ENCODE peak calls at places on chromosomes 3 and 15, in six cellular contexts. One of them, this sample, is unnamed. For H3K4me1, the result is how much of the 10 kb centered on the place peaks cover.

GRCh38 chr3:124860599-124860998 is 26.6 kb downstream of the ITGB5 start:
- DNase-seq in transverse colon: peak
- DNase-seq in endothelial cell of umbilical vein: peak
- DNase-seq in upper lobe of left lung: peak
- DNase-seq in GM23338: no peak
- DNase-seq in suprapubic skin: peak
- DNase-seq in this sample: peak

GRCh38 chr15:34610388-34610787 is 26.9 kb upstream of the GOLGA8B start:
- DNase-seq in upper lobe of left lung: no peak
- DNase-seq in transverse colon: no peak
- DNase-seq in suprapubic skin: no peak
- DNase-seq in GM23338: peak
- DNase-seq in endothelial cell of umbilical vein: peak
- DNase-seq in this sample: no peak

GRCh38 chr15:53716909-53717878 is 42.3 kb downstream of the WDR72 start:
- DNase-seq in endothelial cell of umbilical vein: peak
- DNase-seq in suprapubic skin: no peak
- DNase-seq in transverse colon: no peak
- DNase-seq in upper lobe of left lung: no peak
- DNase-seq in GM23338: peak
- DNase-seq in this sample: no peak

GRCh38 chr3:117036259-117036799 is 326.8 kb downstream of the TUSC7 start:
- DNase-seq in upper lobe of left lung: peak
- DNase-seq in GM23338: no peak
- DNase-seq in suprapubic skin: no peak
- DNase-seq in endothelial cell of umbilical vein: peak
- DNase-seq in transverse colon: peak
- DNase-seq in this sample: no peak

GRCh38 chr3:41327718-41328117 is 128.4 kb downstream of the CTNNB1 start:
- DNase-seq in endothelial cell of umbilical vein: no peak
- DNase-seq in GM23338: no peak
- DNase-seq in upper lobe of left lung: no peak
- DNase-seq in transverse colon: no peak
- DNase-seq in suprapubic skin: no peak
- DNase-seq in this sample: no peak

GRCh38 chr3:29639621-29640290 is 358.9 kb downstream of the RBMS3 start:
- DNase-seq in suprapubic skin: no peak
- DNase-seq in endothelial cell of umbilical vein: peak
- DNase-seq in upper lobe of left lung: no peak
- DNase-seq in transverse colon: no peak
- DNase-seq in GM23338: no peak
- DNase-seq in this sample: no peak

GRCh38 chr3:127629462-127630403 is 748 bp downstream of the PODXL2 start:
- DNase-seq in transverse colon: peak
- DNase-seq in upper lobe of left lung: no peak
- DNase-seq in suprapubic skin: no peak
- DNase-seq in endothelial cell of umbilical vein: no peak
- DNase-seq in GM23338: no peak
- DNase-seq in this sample: no peak

GRCh38 chr15:60582370-60583036 is 103.6 kb upstream of the ICE2 start:
- DNase-seq in GM23338: no peak
- DNase-seq in transverse colon: no peak
- DNase-seq in endothelial cell of umbilical vein: peak
- DNase-seq in suprapubic skin: no peak
- DNase-seq in upper lobe of left lung: no peak
- DNase-seq in this sample: no peak

GRCh38 chr3:187767266-187768032 is 22.2 kb upstream of the BCL6 start:
- DNase-seq in suprapubic skin: no peak
- DNase-seq in GM23338: no peak
- DNase-seq in transverse colon: no peak
- DNase-seq in endothelial cell of umbilical vein: no peak
- DNase-seq in upper lobe of left lung: no peak
- DNase-seq in this sample: no peak

GRCh38 chr3:55285156-55285555 is 201.9 kb downstream of the WNT5A start:
- DNase-seq in GM23338: no peak
- DNase-seq in upper lobe of left lung: no peak
- DNase-seq in endothelial cell of umbilical vein: no peak
- DNase-seq in transverse colon: no peak
- DNase-seq in suprapubic skin: no peak
- DNase-seq in this sample: no peak

GRCh38 chr3:184260571-184261269 is 633 bp downstream of the CAMK2N2 start:
- DNase-seq in endothelial cell of umbilical vein: no peak
- DNase-seq in transverse colon: no peak
- DNase-seq in suprapubic skin: no peak
- DNase-seq in GM23338: peak
- DNase-seq in upper lobe of left lung: no peak
- DNase-seq in this sample: no peak

GRCh38 chr3:128294999-128295468 is 141.8 kb downstream of the EEFSEC start:
- DNase-seq in endothelial cell of umbilical vein: no peak
- DNase-seq in GM23338: no peak
- DNase-seq in suprapubic skin: no peak
- DNase-seq in upper lobe of left lung: peak
- DNase-seq in transverse colon: no peak
- DNase-seq in this sample: peak

DNA sequence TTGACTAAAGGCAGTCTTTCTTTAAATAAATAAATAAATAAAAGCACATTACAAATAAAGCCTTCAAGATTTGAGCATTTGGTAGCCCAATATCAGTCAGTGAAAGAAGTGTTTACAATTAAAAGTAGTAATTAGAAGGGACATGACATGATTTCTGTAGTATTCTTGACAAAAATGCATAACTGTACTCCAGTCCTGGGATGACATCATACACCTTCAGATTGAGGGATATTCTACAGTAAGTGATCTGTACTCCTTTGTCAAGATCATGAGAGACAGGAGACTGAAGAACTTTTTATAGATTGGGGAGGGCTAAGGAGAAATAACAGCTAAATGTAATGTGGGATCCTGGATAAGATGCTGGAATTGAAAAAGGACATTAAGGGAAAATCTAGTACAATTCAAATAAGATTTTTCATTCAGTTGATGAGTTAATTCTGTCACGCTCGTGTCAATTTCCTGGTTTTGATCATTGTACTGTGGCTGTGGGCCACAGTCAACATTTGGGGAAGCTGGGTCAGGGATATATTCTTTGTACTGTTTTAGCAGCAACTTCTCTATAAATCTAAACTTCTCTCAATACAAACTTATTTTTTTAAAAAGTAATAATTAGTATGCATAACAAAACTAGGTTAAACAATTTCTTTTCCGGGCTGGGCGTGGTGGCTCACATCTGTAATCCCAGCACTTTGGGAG is 314.8 kb downstream of the PTPRG start:
- DNase-seq in suprapubic skin: no peak
- DNase-seq in GM23338: no peak
- DNase-seq in upper lobe of left lung: no peak
- DNase-seq in transverse colon: no peak
- DNase-seq in endothelial cell of umbilical vein: no peak
- DNase-seq in this sample: no peak
- H3K4me1 ChIP-seq in suprapubic skin: under half
- H3K4me1 ChIP-seq in GM23338: half or more
- H3K4me1 ChIP-seq in upper lobe of left lung: under half
- H3K4me1 ChIP-seq in transverse colon: under half
- H3K4me1 ChIP-seq in endothelial cell of umbilical vein: under half
- H3K4me1 ChIP-seq in this sample: under half

GRCh38 chr3:71245052-71245488 is 338.5 kb downstream of the FOXP1 start:
- DNase-seq in suprapubic skin: no peak
- DNase-seq in transverse colon: peak
- DNase-seq in GM23338: peak
- DNase-seq in endothelial cell of umbilical vein: peak
- DNase-seq in upper lobe of left lung: peak
- DNase-seq in this sample: no peak
- TF ChIP-seq POLR2AphosphoS5 in suprapubic skin: no peak
- TF ChIP-seq POLR2AphosphoS5 in transverse colon: peak
- TF ChIP-seq POLR2AphosphoS5 in GM23338: no peak
- TF ChIP-seq POLR2AphosphoS5 in endothelial cell of umbilical vein: no peak
- TF ChIP-seq POLR2AphosphoS5 in upper lobe of left lung: peak
- TF ChIP-seq POLR2AphosphoS5 in this sample: no peak

GRCh38 chr15:72180771-72181324 is 16.7 kb downstream of the GRAMD2A start:
- DNase-seq in suprapubic skin: no peak
- DNase-seq in GM23338: no peak
- DNase-seq in endothelial cell of umbilical vein: no peak
- DNase-seq in transverse colon: no peak
- DNase-seq in upper lobe of left lung: peak
- DNase-seq in this sample: peak

GRCh38 chr15:72183781-72184164 is 13.8 kb downstream of the GRAMD2A start:
- DNase-seq in suprapubic skin: peak
- DNase-seq in endothelial cell of umbilical vein: no peak
- DNase-seq in upper lobe of left lung: no peak
- DNase-seq in transverse colon: no peak
- DNase-seq in GM23338: no peak
- DNase-seq in this sample: peak

GRCh38 chr15:72182244-72182643 is 15.3 kb downstream of the GRAMD2A start:
- DNase-seq in upper lobe of left lung: peak
- DNase-seq in GM23338: no peak
- DNase-seq in suprapubic skin: no peak
- DNase-seq in endothelial cell of umbilical vein: no peak
- DNase-seq in transverse colon: no peak
- DNase-seq in this sample: no peak

GRCh38 chr15:72182673-72183072 is 14.9 kb downstream of the GRAMD2A start:
- DNase-seq in suprapubic skin: no peak
- DNase-seq in upper lobe of left lung: peak
- DNase-seq in transverse colon: no peak
- DNase-seq in endothelial cell of umbilical vein: no peak
- DNase-seq in GM23338: no peak
- DNase-seq in this sample: peak

GRCh38 chr15:72184165-72184811 is 13.3 kb downstream of the GRAMD2A start:
- DNase-seq in suprapubic skin: peak
- DNase-seq in GM23338: peak
- DNase-seq in upper lobe of left lung: peak
- DNase-seq in transverse colon: peak
- DNase-seq in endothelial cell of umbilical vein: no peak
- DNase-seq in this sample: peak
- H3K4me1 ChIP-seq in suprapubic skin: under half
- H3K4me1 ChIP-seq in GM23338: under half
- H3K4me1 ChIP-seq in upper lobe of left lung: under half
- H3K4me1 ChIP-seq in transverse colon: under half
- H3K4me1 ChIP-seq in endothelial cell of umbilical vein: under half
- H3K4me1 ChIP-seq in this sample: under half

GRCh38 chr3:154936196-154936595 is 143.9 kb upstream of the MME start:
- DNase-seq in transverse colon: no peak
- DNase-seq in upper lobe of left lung: no peak
- DNase-seq in endothelial cell of umbilical vein: peak
- DNase-seq in GM23338: no peak
- DNase-seq in suprapubic skin: no peak
- DNase-seq in this sample: no peak

GRCh38 chr3:154932633-154933032 is 147.5 kb upstream of the MME start:
- DNase-seq in endothelial cell of umbilical vein: no peak
- DNase-seq in GM23338: no peak
- DNase-seq in transverse colon: no peak
- DNase-seq in upper lobe of left lung: no peak
- DNase-seq in suprapubic skin: no peak
- DNase-seq in this sample: no peak

GRCh38 chr3:154931484-154931883 is 148.6 kb upstream of the MME start:
- DNase-seq in transverse colon: no peak
- DNase-seq in upper lobe of left lung: no peak
- DNase-seq in GM23338: no peak
- DNase-seq in suprapubic skin: no peak
- DNase-seq in endothelial cell of umbilical vein: no peak
- DNase-seq in this sample: no peak

DNA sequence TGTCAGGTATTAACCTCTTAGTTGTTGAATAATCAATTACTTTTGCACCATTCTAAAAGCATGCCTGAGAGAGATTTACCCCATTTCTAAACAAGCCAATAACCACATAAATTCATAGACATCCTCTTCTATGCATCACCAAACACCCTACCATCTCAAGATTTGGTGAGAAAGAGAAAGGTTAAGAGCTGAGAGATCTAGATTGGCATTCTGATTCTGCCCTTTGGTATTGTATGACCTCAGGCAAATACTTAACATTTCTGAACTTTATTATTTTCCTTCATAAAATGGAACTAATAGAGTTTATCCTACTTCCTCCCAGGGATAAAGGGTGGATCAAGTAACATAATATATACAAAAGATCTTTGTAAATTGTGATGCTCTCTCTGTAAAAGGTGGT is 146.5 kb upstream of the MME start:
- DNase-seq in upper lobe of left lung: no peak
- DNase-seq in endothelial cell of umbilical vein: no peak
- DNase-seq in transverse colon: no peak
- DNase-seq in suprapubic skin: no peak
- DNase-seq in GM23338: no peak
- DNase-seq in this sample: no peak
- TF ChIP-seq POLR2AphosphoS5 in upper lobe of left lung: no peak
- TF ChIP-seq POLR2AphosphoS5 in endothelial cell of umbilical vein: no peak
- TF ChIP-seq POLR2AphosphoS5 in transverse colon: no peak
- TF ChIP-seq POLR2AphosphoS5 in suprapubic skin: no peak
- TF ChIP-seq POLR2AphosphoS5 in GM23338: no peak
- TF ChIP-seq POLR2AphosphoS5 in this sample: no peak

GRCh38 chr3:159950156-159950898 is 38.3 kb upstream of the IL12A start:
- DNase-seq in upper lobe of left lung: no peak
- DNase-seq in endothelial cell of umbilical vein: no peak
- DNase-seq in GM23338: no peak
- DNase-seq in suprapubic skin: no peak
- DNase-seq in transverse colon: no peak
- DNase-seq in this sample: no peak

GRCh38 chr3:159951580-159951979 is 37.1 kb upstream of the IL12A start:
- DNase-seq in transverse colon: no peak
- DNase-seq in upper lobe of left lung: no peak
- DNase-seq in endothelial cell of umbilical vein: no peak
- DNase-seq in GM23338: no peak
- DNase-seq in suprapubic skin: no peak
- DNase-seq in this sample: no peak

GRCh38 chr3:159945930-159946329 is 42.7 kb upstream of the IL12A start:
- DNase-seq in GM23338: no peak
- DNase-seq in endothelial cell of umbilical vein: no peak
- DNase-seq in upper lobe of left lung: no peak
- DNase-seq in suprapubic skin: no peak
- DNase-seq in transverse colon: no peak
- DNase-seq in this sample: no peak

GRCh38 chr3:159948423-159949140 is 40.1 kb upstream of the IL12A start:
- DNase-seq in endothelial cell of umbilical vein: no peak
- DNase-seq in suprapubic skin: no peak
- DNase-seq in upper lobe of left lung: no peak
- DNase-seq in transverse colon: no peak
- DNase-seq in GM23338: no peak
- DNase-seq in this sample: no peak

DNA sequence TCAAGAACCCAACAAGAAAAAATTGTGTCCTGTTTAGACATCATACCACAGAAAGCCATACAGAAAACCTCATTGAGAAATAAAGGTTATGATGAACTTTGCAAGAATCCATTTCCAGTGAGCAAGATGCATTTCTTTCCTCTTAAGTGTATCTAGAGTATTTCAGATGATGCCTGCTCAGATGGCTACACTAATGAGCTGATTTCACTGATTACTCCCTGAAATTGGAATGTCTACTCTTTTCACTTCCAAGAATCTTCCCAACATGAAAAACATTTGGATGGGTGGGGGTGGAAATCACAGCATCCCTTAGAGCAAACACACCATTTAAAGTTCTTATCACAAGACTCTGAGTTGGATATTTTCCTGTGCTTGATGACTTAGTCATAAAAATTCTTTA is 41.4 kb upstream of the IL12A start:
- DNase-seq in transverse colon: no peak
- DNase-seq in GM23338: no peak
- DNase-seq in suprapubic skin: no peak
- DNase-seq in endothelial cell of umbilical vein: peak
- DNase-seq in upper lobe of left lung: no peak
- DNase-seq in this sample: no peak
- H3K4me1 ChIP-seq in transverse colon: under half
- H3K4me1 ChIP-seq in GM23338: under half
- H3K4me1 ChIP-seq in suprapubic skin: under half
- H3K4me1 ChIP-seq in endothelial cell of umbilical vein: under half
- H3K4me1 ChIP-seq in upper lobe of left lung: under half
- H3K4me1 ChIP-seq in this sample: under half

This sample was measured in breast epithelium.